ENCODE peak calls at places on chromosome 7, in five cellular contexts. F, L, S, W and X are unnamed samples. For H3K36me3, the result is how much of the 10 kb centered on the place peaks cover.

GRCh38 chr7:39950473-39951155 is 558 bp downstream of the CDK13 start:
- DNase-seq in F (peak), W (peak), L (peak), S (no peak), X (peak)

GRCh38 chr7:15612205-15612604 is 50.4 kb upstream of the AGMO start:
- DNase-seq in W (no peak), L (no peak), F (no peak), S (no peak), X (no peak)

GRCh38 chr7:135492151-135492550 is 17.8 kb downstream of the CNOT4 start:
- DNase-seq in F (no peak), W (no peak), S (no peak), L (no peak), X (no peak)

GRCh38 chr7:28408105-28408973 is 4.0 kb upstream of the CREB5 start:
- DNase-seq in S (no peak), F (no peak), L (peak), W (no peak), X (no peak)

GRCh38 chr7:372939-373791 is 83.2 kb downstream of the FOXL3 start:
- DNase-seq in F (peak), S (no peak), L (peak), W (peak), X (no peak)

GRCh38 chr7:132575336-132575986 is 809 bp downstream of the PLXNA4 start:
- DNase-seq in S (no peak), W (peak), L (peak), F (no peak), X (peak)

GRCh38 chr7:158931899-158932298 is 75.5 kb downstream of the DYNC2I1 start:
- DNase-seq in L (no peak), F (no peak), W (no peak), S (no peak), X (no peak)

GRCh38 chr7:30464231-30464660 is 14.3 kb downstream of the NOD1 start:
- DNase-seq in L (no peak), F (no peak), W (no peak), S (no peak), X (no peak)

GRCh38 chr7:77199008-77199966 is at the start of gene FGL2:
- DNase-seq in L (peak), S (no peak), F (peak), W (peak), X (peak)

GRCh38 chr7:22715969-22716368 is 11.0 kb upstream of the IL6 start:
- DNase-seq in L (no peak), S (no peak), F (no peak), W (no peak), X (no peak)

GRCh38 chr7:151129882-151130591 is 37.5 kb downstream of the GBX1 start:
- DNase-seq in W (no peak), F (no peak), S (no peak), L (no peak), X (no peak)
- H3K36me3 ChIP-seq in W (under half), F (under half), S (under half), L (half or more), X (under half)

DNA sequence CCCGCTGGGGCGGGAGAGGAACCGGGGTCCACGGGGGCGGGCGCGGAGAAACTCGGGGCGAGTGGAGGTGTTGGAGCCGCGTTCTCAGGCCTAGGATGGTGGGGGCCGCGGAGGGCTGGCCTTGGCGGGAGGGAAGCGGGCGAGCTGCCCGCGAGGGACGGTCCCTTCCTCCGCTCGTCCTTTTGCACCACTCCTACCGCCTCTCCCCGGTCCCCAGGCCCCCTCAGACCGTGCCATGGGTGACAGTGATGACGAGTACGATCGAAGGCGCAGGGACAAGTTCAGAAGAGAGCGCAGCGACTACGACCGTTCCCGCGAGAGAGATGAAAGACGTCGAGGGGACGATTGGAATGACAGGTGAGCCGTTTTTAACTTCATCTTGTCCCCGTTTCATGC is 451 bp downstream of the SRRT start:
- DNase-seq in F (no peak), L (no peak), W (peak), S (no peak), X (no peak)
- H3K36me3 ChIP-seq in F (under half), L (half or more), W (under half), S (under half), X (under half)

DNA sequence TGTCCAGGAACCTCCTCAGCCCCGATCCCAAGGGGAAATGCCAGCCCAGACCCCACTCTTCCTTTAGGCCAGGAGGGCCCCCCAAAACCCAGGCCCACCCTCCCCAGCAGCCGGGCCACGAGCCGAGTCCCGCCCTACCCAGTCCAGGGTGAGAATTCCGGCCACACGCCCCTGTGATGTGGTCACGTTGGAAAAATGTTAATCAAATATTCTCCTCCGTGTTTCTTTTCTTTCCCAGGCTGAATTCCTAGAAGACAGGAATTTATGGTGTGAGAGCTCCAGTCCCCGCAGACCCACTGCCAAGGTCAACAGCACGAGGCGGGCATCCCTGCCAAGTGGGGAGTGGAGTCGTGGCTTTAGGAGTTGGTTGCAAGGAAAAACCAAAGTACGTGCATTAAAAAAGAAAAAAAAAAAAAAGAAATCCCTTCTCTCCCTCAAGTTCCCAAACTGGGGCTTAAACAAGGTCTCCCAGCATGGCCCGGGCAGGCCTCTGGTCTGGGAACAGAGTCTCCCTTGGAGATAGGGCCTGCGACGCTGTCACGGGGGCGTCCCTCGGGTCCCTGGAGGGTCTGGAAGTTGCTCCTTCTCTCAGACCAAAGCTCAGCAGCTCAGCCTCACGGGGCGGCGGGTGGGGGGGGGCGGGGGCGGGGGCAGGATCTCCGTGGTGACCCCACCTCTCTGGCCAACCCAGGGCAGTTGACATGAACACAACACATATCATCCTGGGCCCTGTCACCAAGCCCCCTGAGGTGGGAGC is 28.1 kb upstream of the ELN start:
- DNase-seq in W (no peak), L (no peak), S (no peak), F (no peak), X (no peak)
- H3K36me3 ChIP-seq in W (under half), L (under half), S (under half), F (under half), X (under half)

GRCh38 chr7:98921608-98922372 is 43.5 kb downstream of the TRRAP start:
- DNase-seq in F (no peak), W (no peak), S (no peak), L (no peak), X (no peak)

GRCh38 chr7:98923512-98923911 is 45.2 kb downstream of the TRRAP start:
- DNase-seq in F (no peak), W (no peak), S (no peak), L (no peak), X (no peak)

GRCh38 chr7:98917331-98917730 is 39.0 kb downstream of the TRRAP start:
- DNase-seq in S (no peak), L (no peak), W (no peak), F (no peak), X (no peak)

GRCh38 chr7:98927125-98927524 is 48.8 kb downstream of the TRRAP start:
- DNase-seq in S (no peak), F (no peak), W (no peak), L (no peak), X (no peak)

GRCh38 chr7:98922392-98923107 is 44.2 kb downstream of the TRRAP start:
- DNase-seq in W (peak), S (no peak), L (no peak), F (no peak), X (no peak)
- H3K36me3 ChIP-seq in W (under half), S (under half), L (half or more), F (half or more), X (half or more)

GRCh38 chr7:116527521-116527920 is 2.7 kb downstream of the CAV1 start:
- DNase-seq in L (no peak), W (no peak), F (no peak), S (no peak), X (no peak)

GRCh38 chr7:116526897-116527296 is 2.1 kb downstream of the CAV1 start:
- DNase-seq in W (no peak), S (no peak), L (no peak), F (no peak), X (no peak)

GRCh38 chr7:116529250-116529649 is 4.4 kb downstream of the CAV1 start:
- DNase-seq in F (no peak), W (no peak), L (no peak), S (no peak), X (no peak)

GRCh38 chr7:116525913-116526857 is 1.3 kb downstream of the CAV1 start:
- DNase-seq in W (peak), L (peak), F (peak), S (no peak), X (peak)

DNA sequence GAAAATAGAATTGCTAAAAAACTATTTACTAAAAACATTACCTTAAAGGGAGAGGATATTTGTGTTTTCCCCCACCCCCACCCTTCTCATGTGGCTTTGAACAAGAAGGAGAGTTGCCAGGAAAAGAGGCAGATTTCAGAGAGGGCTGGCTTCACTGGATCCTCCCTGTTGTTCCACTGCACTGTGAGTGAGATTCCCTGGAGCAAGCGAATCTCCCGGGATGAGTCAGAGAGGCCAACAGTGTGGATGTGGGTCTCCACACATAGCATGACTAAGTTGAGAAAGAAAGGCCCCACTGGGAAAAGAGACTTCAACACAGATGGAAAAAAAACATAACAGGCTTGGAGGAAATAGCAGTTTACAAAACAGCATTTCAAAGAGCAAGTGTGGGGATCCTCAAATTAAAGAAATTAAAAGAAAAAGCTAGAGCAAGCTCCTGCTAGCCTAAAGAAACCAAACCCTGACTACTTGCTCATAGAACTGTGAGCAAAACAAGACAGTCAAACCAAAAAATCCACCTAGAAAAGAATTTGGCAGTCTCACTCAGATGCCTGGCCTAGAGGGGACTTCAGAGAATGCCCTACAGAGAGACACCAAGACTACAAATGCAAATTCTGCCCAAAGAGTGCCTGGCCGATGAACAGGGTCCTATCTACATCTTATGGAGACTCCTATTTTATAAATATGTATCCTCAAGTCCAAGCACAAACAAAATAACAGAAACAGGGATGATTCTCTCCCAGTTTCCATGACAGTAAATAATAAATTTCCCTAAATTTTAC is 3.4 kb downstream of the CAV1 start:
- DNase-seq in W (peak), S (no peak), L (peak), F (no peak), X (no peak)
- H3K36me3 ChIP-seq in W (under half), S (under half), L (under half), F (under half), X (under half)